ENCODE peak calls at places on chromosomes 11 and 22, in four cellular contexts. I is HCT116, Y is K562, T is HepG2. N is an unnamed sample.
A peak's percentile ranks its signal among the peaks of the same experiment; 100 is the strongest.

GRCh38 chr11:8080069-8080670 is 841 bp upstream of the TUB start:
- DNase-seq in I (no peak), Y (no peak), T (no peak), N (no peak)

GRCh38 chr11:46537121-46537520 is 56.7 kb downstream of the AMBRA1 start:
- DNase-seq in I (no peak), Y (peak; percentile 41), T (no peak), N (no peak)

GRCh38 chr11:70002433-70002832 is 75.7 kb upstream of the ANO1 start:
- DNase-seq in I (no peak), Y (no peak), T (no peak), N (no peak)

GRCh38 chr11:18066626-18067025 is 20.6 kb upstream of the TPH1 start:
- DNase-seq in I (no peak), Y (no peak), T (no peak), N (no peak)

GRCh38 chr11:12066056-12066798 is 44.2 kb upstream of the MICAL2 start:
- DNase-seq in I (peak; percentile 93), Y (peak; percentile 61), T (peak; percentile 94), N (peak; percentile 91)

GRCh38 chr11:19664896-19665548 is 47.6 kb upstream of the NAV2 start:
- DNase-seq in I (no peak), Y (no peak), T (no peak), N (no peak)

GRCh38 chr22:43392385-43392989 is 19.3 kb upstream of the MPPED1 start:
- DNase-seq in I (no peak), Y (no peak), T (no peak), N (no peak)

GRCh38 chr22:40023226-40023925 is 28.6 kb downstream of the FAM83F start:
- DNase-seq in I (no peak), Y (no peak), T (no peak), N (no peak)

GRCh38 chr11:106608677-106609076 is 409.6 kb downstream of the GUCY1A2 start:
- DNase-seq in I (no peak), Y (no peak), T (no peak), N (no peak)

GRCh38 chr11:70059971-70060370 is 18.1 kb upstream of the ANO1 start:
- DNase-seq in I (no peak), Y (no peak), T (no peak), N (no peak)

GRCh38 chr22:23789121-23789520 is 2.4 kb downstream of the SMARCB1 start:
- DNase-seq in I (no peak), Y (no peak), T (no peak), N (no peak)

GRCh38 chr22:46031965-46032851 is 55.2 kb upstream of the WNT7B start:
- DNase-seq in I (no peak), Y (no peak), T (no peak), N (no peak)

GRCh38 chr11:17873571-17873970 is 139.0 kb downstream of the KCNC1 start:
- DNase-seq in I (no peak), Y (no peak), T (no peak), N (no peak)

GRCh38 chr11:45209904-45210699 is 63.7 kb downstream of the PRDM11 start:
- DNase-seq in I (no peak), Y (no peak), T (no peak), N (no peak)

GRCh38 chr11:130847517-130847916 is 68.8 kb downstream of the SNX19 start:
- DNase-seq in I (peak; percentile 46), Y (no peak), T (peak; percentile 9), N (peak; percentile 67)

GRCh38 chr22:49046546-49047305 is 780.9 kb downstream of the BRD1 start:
- DNase-seq in I (peak; percentile 46), Y (peak; percentile 47), T (peak; percentile 50), N (no peak)

GRCh38 chr11:67507242-67507890 is 596 bp downstream of the CDK2AP2 start:
- DNase-seq in I (peak; percentile 74), Y (peak; percentile 80), T (no peak), N (no peak)

GRCh38 chr22:49031746-49032330 is 795.8 kb downstream of the BRD1 start:
- DNase-seq in I (no peak), Y (no peak), T (no peak), N (no peak)

GRCh38 chr22:37080838-37081237 is 28.7 kb downstream of the TMPRSS6 start:
- DNase-seq in I (no peak), Y (no peak), T (no peak), N (no peak)

GRCh38 chr22:26302726-26303125 is 126.3 kb upstream of the ASPHD2 start:
- DNase-seq in I (no peak), Y (no peak), T (no peak), N (no peak)

GRCh38 chr22:25172153-25172552 is 27.5 kb upstream of the CRYBB3 start:
- DNase-seq in I (peak; percentile 8), Y (no peak), T (peak; percentile 21), N (no peak)

GRCh38 chr11:71240865-71241691 is 11.3 kb downstream of the SHANK2 start:
- DNase-seq in I (no peak), Y (no peak), T (peak; percentile 93), N (no peak)

GRCh38 chr11:69144719-69145365 is 10.9 kb upstream of the SMIM38 start:
- DNase-seq in I (no peak), Y (no peak), T (no peak), N (no peak)

GRCh38 chr11:117796456-117797428 is at the start of gene DSCAML1:
- DNase-seq in I (no peak), Y (no peak), T (no peak), N (no peak)

GRCh38 chr22:37657590-37658132 is 862 bp upstream of the PDXP start:
- DNase-seq in I (no peak), Y (peak; percentile 74), T (no peak), N (no peak)

GRCh38 chr11:6612008-6612815 is at the start of gene TAF10:
- DNase-seq in I (peak; percentile 75), Y (peak; percentile 96), T (peak; percentile 87), N (peak; percentile 80)

GRCh38 chr11:2137202-2138071 is 1.8 kb downstream of the IGF2 start:
- DNase-seq in I (peak; percentile 36), Y (peak; percentile 46), T (peak; percentile 80), N (peak; percentile 39)

GRCh38 chr11:6604081-6604626 is 580 bp downstream of the ILK start:
- DNase-seq in I (no peak), Y (peak; percentile 81), T (peak; percentile 64), N (no peak)

GRCh38 chr11:22677153-22677890 is 10.9 kb downstream of the GAS2 start:
- DNase-seq in I (no peak), Y (no peak), T (no peak), N (no peak)

GRCh38 chr11:104830080-104830479 is 68.2 kb downstream of the CASP12 start:
- DNase-seq in I (peak; percentile 1), Y (no peak), T (no peak), N (no peak)

GRCh38 chr11:128184981-128185380 is 402.4 kb downstream of the ETS1 start:
- DNase-seq in I (no peak), Y (no peak), T (no peak), N (no peak)

GRCh38 chr11:1130276-1131032 is 27.3 kb upstream of the MUC5AC start:
- DNase-seq in I (no peak), Y (no peak), T (no peak), N (no peak)

GRCh38 chr11:105713106-105713505 is 103.2 kb downstream of the GRIA4 start:
- DNase-seq in I (no peak), Y (no peak), T (no peak), N (no peak)

GRCh38 chr22:43128928-43129424 is 14.2 kb downstream of the MCAT start:
- DNase-seq in I (no peak), Y (peak; percentile 58), T (no peak), N (no peak)

GRCh38 chr11:75142714-75143419 is 8.0 kb upstream of the SLCO2B1 start:
- DNase-seq in I (peak; percentile 84), Y (peak; percentile 91), T (peak; percentile 72), N (peak; percentile 68)
- TF ChIP-seq POLR2AphosphoS5 in I (peak; percentile 45), Y (no peak), T (no peak), N (no peak)

GRCh38 chr11:35144103-35144741 is 5.3 kb downstream of the CD44 start:
- DNase-seq in I (no peak), Y (no peak), T (no peak), N (no peak)
- H3K4me3 ChIP-seq in I (peak overlapping the region; percentile 19), Y (no peak overlapping the region), T (no peak overlapping the region), N (peak overlapping the region; percentile 95)

GRCh38 chr11:120547301-120547700 is 35.8 kb downstream of the GRIK4 start:
- DNase-seq in I (no peak), Y (no peak), T (no peak), N (no peak)

GRCh38 chr11:120548682-120549209 is 37.2 kb downstream of the GRIK4 start:
- DNase-seq in I (no peak), Y (no peak), T (no peak), N (no peak)

GRCh38 chr11:120546312-120547205 is 35.0 kb downstream of the GRIK4 start:
- DNase-seq in I (peak; percentile 58), Y (peak; percentile 16), T (no peak), N (no peak)

GRCh38 chr11:120549346-120549745 is 37.8 kb downstream of the GRIK4 start:
- DNase-seq in I (no peak), Y (no peak), T (no peak), N (no peak)

DNA sequence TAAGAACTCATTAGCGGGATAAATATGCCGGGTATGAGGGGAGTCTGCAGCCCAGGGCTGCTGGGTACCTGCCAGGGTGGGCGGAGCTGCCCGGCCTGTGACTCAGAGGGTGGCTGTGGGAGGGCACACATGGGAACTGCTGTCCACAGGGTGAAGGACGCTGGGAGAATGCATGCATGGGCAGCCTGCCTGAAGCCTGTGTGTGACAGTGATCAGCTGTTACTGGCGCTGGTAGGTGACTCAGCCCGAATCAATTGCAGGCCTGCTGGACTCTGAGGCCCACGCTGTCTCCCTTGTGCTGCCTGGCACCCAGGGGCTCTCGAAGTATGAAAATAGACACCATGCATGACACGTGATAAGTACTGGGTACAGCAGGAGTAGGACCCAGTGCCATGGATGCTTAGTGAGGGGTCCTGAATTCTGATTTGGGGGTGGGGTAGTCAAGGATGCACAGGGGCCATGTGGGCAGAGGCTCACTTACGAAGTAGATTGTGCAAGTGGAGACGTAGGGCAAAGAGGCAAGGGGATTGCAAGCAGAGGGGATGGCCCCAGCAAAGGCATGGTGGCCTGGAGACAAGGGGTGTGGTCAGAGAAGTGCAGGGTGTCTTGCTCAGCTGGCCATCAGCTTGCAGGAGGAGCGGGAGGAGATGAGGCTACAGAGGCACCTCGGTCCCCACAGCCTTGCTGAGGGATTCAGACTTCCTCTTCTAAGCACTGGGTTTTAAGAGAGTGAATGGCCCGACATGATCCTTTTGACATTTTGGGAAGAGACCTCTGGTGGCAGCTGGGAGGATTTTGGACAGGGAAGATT is 36.5 kb downstream of the GRIK4 start:
- DNase-seq in I (peak; percentile 75), Y (no peak), T (peak; percentile 91), N (no peak)
- TF ChIP-seq TCF7L2 in I (peak; percentile 30), Y (no peak), T (no peak), N (no peak)

GRCh38 chr11:125772834-125773505 is 5.7 kb downstream of the PATE2 start:
- DNase-seq in I (no peak), Y (no peak), T (no peak), N (no peak)
- TF ChIP-seq POLR2AphosphoS5 in I (no peak), Y (no peak), T (no peak), N (no peak)

DNA sequence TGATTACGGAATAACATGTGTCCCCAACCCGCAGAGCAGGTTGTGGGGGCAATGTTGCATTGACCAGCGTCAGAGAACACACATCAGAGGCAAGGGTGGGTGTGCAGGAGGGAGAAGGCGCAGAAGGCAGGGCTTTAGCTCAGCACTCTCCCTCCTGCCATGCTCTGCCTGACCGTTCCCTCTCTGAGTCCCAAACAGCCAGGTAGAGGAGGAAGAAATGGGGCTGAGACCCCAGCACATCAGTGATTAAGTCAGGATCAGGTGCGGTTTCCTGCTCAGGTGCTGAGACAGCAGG is 425 bp upstream of the MYO7A start:
- DNase-seq in I (no peak), Y (no peak), T (no peak), N (no peak)
- H3K4me3 ChIP-seq in I (peak overlapping the region; percentile 43), Y (no peak overlapping the region), T (peak overlapping the region; percentile 53), N (peak overlapping the region; percentile 60)